ENCODE peak calls at places on chromosomes 12 and 14, in six cellular contexts. M is psoas muscle, R is lung, Y is uterus, G is heart right ventricle, E is endothelial cell of umbilical vein. V is an unnamed sample.

GRCh38 chr14:59225281-59225680 is 36.8 kb downstream of the DAAM1 start:
- DNase-seq in E (no peak), M (no peak), G (no peak), R (no peak), Y (no peak), V (no peak)

GRCh38 chr12:11694528-11694927 is 45.1 kb downstream of the ETV6 start:
- DNase-seq in G (no peak), R (no peak), M (no peak), E (no peak), Y (no peak), V (no peak)

GRCh38 chr12:46383654-46384450 is 11.3 kb upstream of the SLC38A2 start:
- DNase-seq in M (peak; percentile 97), E (peak; percentile 92), G (peak; percentile 94), R (peak; percentile 88), Y (peak; percentile 94), V (peak; percentile 85)

GRCh38 chr14:28596336-28596735 is 170.3 kb upstream of the FOXG1 start:
- DNase-seq in E (peak; percentile 1), G (no peak), M (no peak), Y (no peak), R (no peak), V (no peak)

GRCh38 chr12:32901553-32901952 is 5.0 kb upstream of the PKP2 start:
- DNase-seq in Y (no peak), R (no peak), G (no peak), M (no peak), E (no peak), V (no peak)

GRCh38 chr12:117686911-117687377 is 281.8 kb downstream of the KSR2 start:
- DNase-seq in G (no peak), E (peak; percentile 95), Y (peak; percentile 20), R (no peak), M (peak; percentile 74), V (no peak)

GRCh38 chr14:69768873-69769272 is 1.9 kb downstream of the SRSF5 start:
- DNase-seq in G (no peak), Y (no peak), M (no peak), R (no peak), E (peak; percentile 58), V (no peak)

GRCh38 chr12:88604646-88605045 is 24.4 kb upstream of the KITLG start:
- DNase-seq in R (no peak), M (no peak), Y (no peak), G (no peak), E (no peak), V (no peak)

GRCh38 chr14:71136386-71137060 is 229.3 kb downstream of the PCNX1 start:
- DNase-seq in E (no peak), R (no peak), G (no peak), M (no peak), Y (no peak), V (no peak)

GRCh38 chr12:76611533-76611932 is 52.0 kb upstream of the OSBPL8 start:
- DNase-seq in Y (no peak), M (no peak), G (no peak), E (no peak), R (no peak), V (no peak)

GRCh38 chr12:28908646-28909045 is 240.4 kb upstream of the FAR2 start:
- DNase-seq in M (no peak), E (no peak), R (no peak), G (no peak), Y (no peak), V (no peak)

GRCh38 chr12:27549801-27550652 is 26.0 kb downstream of the PPFIBP1 start:
- DNase-seq in Y (peak; percentile 88), E (peak; percentile 89), M (peak; percentile 83), R (peak; percentile 88), G (peak; percentile 90), V (no peak)

GRCh38 chr14:56216631-56217379 is 98.6 kb downstream of the PELI2 start:
- DNase-seq in G (peak; percentile 62), E (peak; percentile 50), Y (peak; percentile 29), M (peak; percentile 69), R (peak; percentile 47), V (no peak)

GRCh38 chr14:68363841-68364711 is 428.8 kb downstream of the ZFP36L1 start:
- DNase-seq in Y (peak; percentile 35), G (peak; percentile 41), E (peak; percentile 56), M (peak; percentile 67), R (no peak), V (no peak)

GRCh38 chr12:79547735-79548347 is 142.9 kb downstream of the PAWR start:
- DNase-seq in Y (no peak), R (no peak), M (no peak), G (peak; percentile 44), E (peak; percentile 95), V (no peak)

GRCh38 chr14:90429764-90430163 is 32.9 kb downstream of the CALM1 start:
- DNase-seq in M (no peak), Y (no peak), E (peak; percentile 91), G (no peak), R (no peak), V (no peak)

GRCh38 chr14:80607430-80608200 is 333.9 kb downstream of the CEP128 start:
- DNase-seq in G (no peak), E (no peak), R (no peak), Y (no peak), M (no peak), V (no peak)

GRCh38 chr14:59275668-59276067 is 87.2 kb downstream of the DAAM1 start:
- DNase-seq in R (no peak), M (no peak), G (no peak), Y (no peak), E (peak; percentile 89), V (peak; percentile 72)

GRCh38 chr12:15446798-15447197 is 124.5 kb downstream of the PTPRO start:
- DNase-seq in E (no peak), R (no peak), Y (no peak), M (no peak), G (no peak), V (no peak)

GRCh38 chr14:89957791-89958190 is 2.1 kb downstream of the TDP1 start:
- DNase-seq in Y (no peak), E (no peak), G (no peak), R (no peak), M (no peak), V (no peak)

GRCh38 chr14:51540364-51540763 is 111.3 kb upstream of the FRMD6 start:
- DNase-seq in R (no peak), E (no peak), Y (no peak), M (no peak), G (no peak), V (no peak)

GRCh38 chr12:38163442-38163801 is 153.2 kb upstream of the ALG10B start:
- DNase-seq in R (no peak), M (no peak), Y (no peak), E (no peak), G (no peak), V (no peak)

DNA sequence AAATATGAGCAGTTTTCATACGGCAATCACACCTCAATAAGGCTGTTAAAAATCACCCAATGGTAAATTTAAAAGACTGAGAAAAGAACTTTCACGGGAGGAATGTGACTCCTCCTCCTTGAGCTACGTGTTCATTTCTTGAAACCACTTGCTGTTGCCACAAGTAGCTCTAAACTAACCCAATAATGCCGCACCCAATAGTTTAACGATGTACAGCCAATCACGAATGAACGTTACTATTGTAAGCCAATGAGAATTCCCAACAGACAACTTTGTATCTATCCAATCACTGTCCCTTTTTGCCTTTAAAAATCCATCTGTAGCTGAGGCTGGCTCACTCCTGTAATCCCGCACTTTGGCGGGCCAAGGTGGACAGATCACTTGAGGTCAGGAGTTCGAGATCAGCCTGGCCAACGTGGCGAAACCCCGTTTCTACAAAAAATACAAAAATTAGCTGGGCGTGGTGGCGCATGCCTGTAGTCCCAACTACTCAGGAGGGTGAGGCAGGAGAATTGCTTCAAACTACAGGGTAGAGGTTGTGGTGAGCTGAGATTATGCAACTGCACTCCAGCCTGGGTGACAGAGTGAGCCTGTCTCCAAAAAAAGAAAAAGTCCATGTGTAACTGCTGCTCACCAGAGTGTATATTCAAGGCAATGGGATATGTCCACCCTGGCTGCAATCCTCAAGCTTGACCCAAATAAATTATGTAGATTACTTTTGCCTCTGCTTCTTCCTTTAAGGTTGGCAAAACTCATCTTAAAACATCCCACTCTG is 24.4 kb upstream of the BTBD6 start:
- DNase-seq in Y (no peak), M (no peak), E (no peak), G (no peak), R (no peak), V (no peak)
- H3K27ac ChIP-seq in Y (no peak overlapping the region), M (peak overlapping the region; percentile 46), E (no peak overlapping the region), G (no peak overlapping the region), R (peak overlapping the region; percentile 37), V (no peak overlapping the region)

GRCh38 chr12:138898-139534 is 72.4 kb downstream of the IQSEC3 start:
- DNase-seq in R (no peak), M (no peak), G (peak; percentile 26), E (no peak), Y (peak; percentile 30), V (peak; percentile 5)
- H3K4me3 ChIP-seq in R (no peak overlapping the region), M (peak overlapping the region; percentile 47), G (peak overlapping the region; percentile 49), E (no peak overlapping the region), Y (peak overlapping the region; percentile 33), V (no peak overlapping the region)

GRCh38 chr12:52252728-52253328 is 19.8 kb downstream of the KRT7 start:
- DNase-seq in Y (no peak), E (no peak), R (no peak), G (no peak), M (no peak), V (no peak)
- H3K27me3 ChIP-seq in Y (no peaks in the 10 kb centered on the region), E (peaks cover 20% of the 10 kb centered on the region), R (peaks cover 3% of the 10 kb centered on the region), G (peaks cover 22% of the 10 kb centered on the region), M (peaks cover 6% of the 10 kb centered on the region), V (no peaks in the 10 kb centered on the region)

DNA sequence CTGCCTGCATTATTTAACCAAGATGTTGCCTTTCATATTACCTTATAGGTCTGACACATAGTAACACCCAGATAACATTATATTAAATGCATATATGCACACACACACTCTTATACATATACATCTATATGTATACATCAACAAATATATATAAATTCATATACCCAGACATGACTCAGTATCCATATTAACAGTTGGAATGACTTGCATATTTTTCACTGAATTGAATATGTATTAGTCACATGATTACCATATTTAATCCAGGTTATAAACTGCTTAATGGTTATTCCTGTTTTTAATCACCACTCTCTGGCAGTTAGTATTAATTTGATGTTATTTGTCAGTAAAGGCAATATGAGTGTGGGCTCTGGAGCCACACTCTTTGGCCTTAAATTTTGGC is 85.2 kb downstream of the PAX9 start:
- DNase-seq in G (no peak), Y (no peak), M (no peak), R (no peak), E (no peak), V (no peak)
- H3K27ac ChIP-seq in G (no peak overlapping the region), Y (no peak overlapping the region), M (no peak overlapping the region), R (no peak overlapping the region), E (no peak overlapping the region), V (no peak overlapping the region)

DNA sequence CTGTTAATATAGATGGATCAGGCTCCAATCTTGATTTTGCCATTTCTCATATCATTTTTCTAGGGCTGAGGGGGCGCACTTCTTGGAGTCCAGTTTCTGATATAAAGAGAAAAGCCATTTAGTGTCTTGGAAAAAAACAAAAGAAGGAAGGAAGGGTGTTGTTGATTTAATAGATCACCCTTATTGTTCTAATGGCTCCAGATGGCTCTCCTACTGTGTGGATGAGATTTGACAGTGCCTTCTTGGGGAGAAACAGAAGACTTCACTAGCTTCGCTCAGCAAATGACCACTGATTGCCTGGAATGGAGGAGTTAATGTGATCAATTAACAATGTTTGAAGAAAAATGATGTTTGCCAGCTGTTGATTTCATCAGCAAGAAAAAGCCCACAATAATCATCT is 216.1 kb downstream of the APAF1 start:
- DNase-seq in E (no peak), R (no peak), M (no peak), Y (no peak), G (no peak), V (no peak)
- H3K4me3 ChIP-seq in E (no peak overlapping the region), R (no peak overlapping the region), M (no peak overlapping the region), Y (no peak overlapping the region), G (no peak overlapping the region), V (no peak overlapping the region)

GRCh38 chr12:1883513-1883912 is 34.9 kb downstream of the CACNA2D4 start:
- DNase-seq in G (no peak), R (no peak), E (no peak), Y (no peak), M (no peak), V (no peak)
- H3K27me3 ChIP-seq in G (no peaks in the 10 kb centered on the region), R (no peaks in the 10 kb centered on the region), E (no peaks in the 10 kb centered on the region), Y (no peaks in the 10 kb centered on the region), M (no peaks in the 10 kb centered on the region), V (peaks cover 7% of the 10 kb centered on the region)

V was measured in CD4-positive, CD25-positive, alpha-beta regulatory T cell.